ENCODE peak calls at places on chromosomes 4 and X, in seven cellular contexts. One of them, this sample, is unnamed.

GRCh38 chr4:1767770-1768366 is 25.2 kb upstream of the FGFR3 start:
- DNase-seq in transverse colon: peak
- DNase-seq in Panc1: no peak
- DNase-seq in GM12878: no peak
- DNase-seq in H1: peak
- DNase-seq in breast epithelium: no peak
- DNase-seq in spleen: no peak
- DNase-seq in this sample: peak

GRCh38 chr4:168608771-168609170 is 111.9 kb downstream of the PALLD start:
- DNase-seq in transverse colon: no peak
- DNase-seq in Panc1: no peak
- DNase-seq in GM12878: no peak
- DNase-seq in H1: no peak
- DNase-seq in breast epithelium: no peak
- DNase-seq in spleen: no peak
- DNase-seq in this sample: no peak

GRCh38 chrX:38939067-38939466 is 137.8 kb downstream of the MID1IP1 start:
- DNase-seq in transverse colon: no peak
- DNase-seq in Panc1: no peak
- DNase-seq in GM12878: no peak
- DNase-seq in H1: no peak
- DNase-seq in breast epithelium: no peak
- DNase-seq in spleen: no peak
- DNase-seq in this sample: no peak

GRCh38 chr4:89939994-89940393 is 45.3 kb downstream of the MMRN1 start:
- DNase-seq in transverse colon: no peak
- DNase-seq in Panc1: no peak
- DNase-seq in GM12878: no peak
- DNase-seq in H1: no peak
- DNase-seq in breast epithelium: no peak
- DNase-seq in spleen: no peak
- DNase-seq in this sample: no peak

GRCh38 chrX:107537815-107538214 is 88.4 kb downstream of the FRMPD3 start:
- DNase-seq in transverse colon: no peak
- DNase-seq in Panc1: peak
- DNase-seq in GM12878: no peak
- DNase-seq in H1: no peak
- DNase-seq in breast epithelium: no peak
- DNase-seq in spleen: no peak
- DNase-seq in this sample: no peak

GRCh38 chr4:147782087-147782781 is 50.3 kb downstream of the ARHGAP10 start:
- DNase-seq in transverse colon: no peak
- DNase-seq in Panc1: no peak
- DNase-seq in GM12878: no peak
- DNase-seq in H1: no peak
- DNase-seq in breast epithelium: no peak
- DNase-seq in spleen: no peak
- DNase-seq in this sample: no peak

GRCh38 chr4:84379881-84380618 is 119.0 kb downstream of the NKX6-1 start:
- DNase-seq in transverse colon: no peak
- DNase-seq in Panc1: no peak
- DNase-seq in GM12878: no peak
- DNase-seq in H1: no peak
- DNase-seq in breast epithelium: no peak
- DNase-seq in spleen: no peak
- DNase-seq in this sample: no peak

GRCh38 chr4:47413515-47413914 is 50.0 kb downstream of the COMMD8 start:
- DNase-seq in transverse colon: no peak
- DNase-seq in Panc1: no peak
- DNase-seq in GM12878: no peak
- DNase-seq in H1: no peak
- DNase-seq in breast epithelium: no peak
- DNase-seq in spleen: no peak
- DNase-seq in this sample: no peak

GRCh38 chr4:55491486-55491885 is 55.2 kb downstream of the CLOCK start:
- DNase-seq in transverse colon: no peak
- DNase-seq in Panc1: no peak
- DNase-seq in GM12878: no peak
- DNase-seq in H1: no peak
- DNase-seq in breast epithelium: no peak
- DNase-seq in spleen: no peak
- DNase-seq in this sample: no peak

GRCh38 chr4:181525641-181526040 is 717.6 kb upstream of the TENM3 start:
- DNase-seq in transverse colon: no peak
- DNase-seq in Panc1: no peak
- DNase-seq in GM12878: no peak
- DNase-seq in H1: no peak
- DNase-seq in breast epithelium: no peak
- DNase-seq in spleen: no peak
- DNase-seq in this sample: no peak

GRCh38 chr4:104896623-104897296 is 249.9 kb upstream of the TET2 start:
- DNase-seq in transverse colon: no peak
- DNase-seq in Panc1: no peak
- DNase-seq in GM12878: peak
- DNase-seq in H1: no peak
- DNase-seq in breast epithelium: no peak
- DNase-seq in spleen: no peak
- DNase-seq in this sample: no peak

GRCh38 chr4:86233681-86234080 is 126.2 kb downstream of the MAPK10 start:
- DNase-seq in transverse colon: no peak
- DNase-seq in Panc1: no peak
- DNase-seq in GM12878: no peak
- DNase-seq in H1: no peak
- DNase-seq in breast epithelium: no peak
- DNase-seq in spleen: no peak
- DNase-seq in this sample: no peak

GRCh38 chrX:41419082-41419481 is 28.1 kb upstream of the NYX start:
- DNase-seq in transverse colon: no peak
- DNase-seq in Panc1: no peak
- DNase-seq in GM12878: no peak
- DNase-seq in H1: no peak
- DNase-seq in breast epithelium: no peak
- DNase-seq in spleen: no peak
- DNase-seq in this sample: no peak

GRCh38 chrX:72382199-72382590 is 76.5 kb upstream of the CITED1 start:
- DNase-seq in transverse colon: no peak
- DNase-seq in Panc1: no peak
- DNase-seq in GM12878: no peak
- DNase-seq in H1: no peak
- DNase-seq in breast epithelium: no peak
- DNase-seq in spleen: no peak
- DNase-seq in this sample: no peak

GRCh38 chr4:110621839-110622751 is 782 bp downstream of the PITX2 start:
- DNase-seq in transverse colon: no peak
- DNase-seq in Panc1: no peak
- DNase-seq in GM12878: no peak
- DNase-seq in H1: no peak
- DNase-seq in breast epithelium: no peak
- DNase-seq in spleen: no peak
- DNase-seq in this sample: no peak

GRCh38 chr4:110624016-110624770 is 1.3 kb upstream of the PITX2 start:
- DNase-seq in transverse colon: no peak
- DNase-seq in Panc1: no peak
- DNase-seq in GM12878: no peak
- DNase-seq in H1: no peak
- DNase-seq in breast epithelium: no peak
- DNase-seq in spleen: no peak
- DNase-seq in this sample: no peak

GRCh38 chr4:110621328-110621812 is 1.5 kb downstream of the PITX2 start:
- DNase-seq in transverse colon: no peak
- DNase-seq in Panc1: no peak
- DNase-seq in GM12878: no peak
- DNase-seq in H1: no peak
- DNase-seq in breast epithelium: no peak
- DNase-seq in spleen: no peak
- DNase-seq in this sample: no peak

GRCh38 chr4:110623710-110624015 is 786 bp upstream of the PITX2 start:
- DNase-seq in transverse colon: no peak
- DNase-seq in Panc1: no peak
- DNase-seq in GM12878: no peak
- DNase-seq in H1: no peak
- DNase-seq in breast epithelium: no peak
- DNase-seq in spleen: no peak
- DNase-seq in this sample: no peak

GRCh38 chr4:110622841-110623709 is at the start of gene PITX2:
- DNase-seq in transverse colon: peak
- DNase-seq in Panc1: no peak
- DNase-seq in GM12878: no peak
- DNase-seq in H1: peak
- DNase-seq in breast epithelium: no peak
- DNase-seq in spleen: peak
- DNase-seq in this sample: peak
- TF ChIP-seq POLR2AphosphoS5 in transverse colon: peak
- TF ChIP-seq POLR2AphosphoS5 in Panc1: no peak
- TF ChIP-seq POLR2AphosphoS5 in GM12878: no peak
- TF ChIP-seq POLR2AphosphoS5 in H1: no peak
- TF ChIP-seq POLR2AphosphoS5 in breast epithelium: no peak
- TF ChIP-seq POLR2AphosphoS5 in spleen: peak
- TF ChIP-seq POLR2AphosphoS5 in this sample: no peak

GRCh38 chr4:101101072-101101471 is 246.3 kb downstream of the PPP3CA start:
- DNase-seq in transverse colon: no peak
- DNase-seq in Panc1: no peak
- DNase-seq in GM12878: no peak
- DNase-seq in H1: no peak
- DNase-seq in breast epithelium: no peak
- DNase-seq in spleen: no peak
- DNase-seq in this sample: no peak

GRCh38 chr4:101104264-101105052 is 242.9 kb downstream of the PPP3CA start:
- DNase-seq in transverse colon: no peak
- DNase-seq in Panc1: no peak
- DNase-seq in GM12878: no peak
- DNase-seq in H1: no peak
- DNase-seq in breast epithelium: no peak
- DNase-seq in spleen: no peak
- DNase-seq in this sample: no peak

GRCh38 chr4:101102114-101102752 is 245.1 kb downstream of the PPP3CA start:
- DNase-seq in transverse colon: peak
- DNase-seq in Panc1: no peak
- DNase-seq in GM12878: no peak
- DNase-seq in H1: no peak
- DNase-seq in breast epithelium: peak
- DNase-seq in spleen: no peak
- DNase-seq in this sample: no peak

GRCh38 chr4:101099001-101099400 is 248.3 kb downstream of the PPP3CA start:
- DNase-seq in transverse colon: no peak
- DNase-seq in Panc1: no peak
- DNase-seq in GM12878: no peak
- DNase-seq in H1: no peak
- DNase-seq in breast epithelium: no peak
- DNase-seq in spleen: no peak
- DNase-seq in this sample: no peak

GRCh38 chr4:101103381-101104142 is 243.8 kb downstream of the PPP3CA start:
- DNase-seq in transverse colon: no peak
- DNase-seq in Panc1: no peak
- DNase-seq in GM12878: no peak
- DNase-seq in H1: no peak
- DNase-seq in breast epithelium: no peak
- DNase-seq in spleen: no peak
- DNase-seq in this sample: no peak
- TF ChIP-seq POLR2AphosphoS5 in transverse colon: no peak
- TF ChIP-seq POLR2AphosphoS5 in Panc1: no peak
- TF ChIP-seq POLR2AphosphoS5 in GM12878: no peak
- TF ChIP-seq POLR2AphosphoS5 in H1: no peak
- TF ChIP-seq POLR2AphosphoS5 in breast epithelium: no peak
- TF ChIP-seq POLR2AphosphoS5 in spleen: no peak
- TF ChIP-seq POLR2AphosphoS5 in this sample: no peak

DNA sequence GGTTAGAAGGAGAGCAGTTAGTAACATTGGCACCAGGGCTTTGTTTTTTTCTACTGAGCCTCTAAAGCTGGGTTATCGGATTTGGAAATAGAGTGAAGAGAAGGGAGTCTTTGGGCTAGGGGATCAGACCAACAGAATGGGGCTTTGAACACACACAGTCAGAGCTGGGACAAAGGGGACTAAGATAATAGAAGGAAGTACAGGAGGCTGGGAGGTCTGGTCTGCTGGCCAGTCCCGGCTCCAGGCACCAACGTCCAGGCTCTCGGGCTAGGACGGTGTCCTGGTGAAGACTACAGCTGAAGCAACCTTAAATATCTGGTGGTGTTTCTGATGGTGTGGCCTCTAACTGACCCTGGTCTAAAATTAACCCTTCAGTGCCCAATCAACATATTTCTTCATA is 57.5 kb downstream of the HHIP start:
- DNase-seq in transverse colon: no peak
- DNase-seq in Panc1: no peak
- DNase-seq in GM12878: no peak
- DNase-seq in H1: no peak
- DNase-seq in breast epithelium: no peak
- DNase-seq in spleen: no peak
- DNase-seq in this sample: no peak
- TF ChIP-seq POLR2AphosphoS5 in transverse colon: no peak
- TF ChIP-seq POLR2AphosphoS5 in Panc1: no peak
- TF ChIP-seq POLR2AphosphoS5 in GM12878: no peak
- TF ChIP-seq POLR2AphosphoS5 in H1: no peak
- TF ChIP-seq POLR2AphosphoS5 in breast epithelium: no peak
- TF ChIP-seq POLR2AphosphoS5 in spleen: no peak
- TF ChIP-seq POLR2AphosphoS5 in this sample: no peak

GRCh38 chrX:4249401-4249800 is 536.0 kb upstream of the PRKX start:
- DNase-seq in transverse colon: no peak
- DNase-seq in Panc1: no peak
- DNase-seq in GM12878: no peak
- DNase-seq in H1: no peak
- DNase-seq in breast epithelium: no peak
- DNase-seq in spleen: no peak
- DNase-seq in this sample: no peak
- TF ChIP-seq POLR2AphosphoS5 in transverse colon: no peak
- TF ChIP-seq POLR2AphosphoS5 in Panc1: no peak
- TF ChIP-seq POLR2AphosphoS5 in GM12878: no peak
- TF ChIP-seq POLR2AphosphoS5 in H1: peak
- TF ChIP-seq POLR2AphosphoS5 in breast epithelium: no peak
- TF ChIP-seq POLR2AphosphoS5 in spleen: no peak
- TF ChIP-seq POLR2AphosphoS5 in this sample: no peak

This sample was measured in GM12892.